ENCODE peak calls at places on chromosomes 13 and 19, in five cellular contexts. K is fibroblast of lung; I is AG10803; A is activated CD8-positive, alpha-beta T cell treated with anti-CD3 and anti-CD28 coated beads for 36 hours; H is ovary. Y is an unnamed sample.

GRCh38 chr13:65656740-65657329 is 1573.3 kb downstream of the PCDH9 start:
- DNase-seq in K (peak), I (peak), A (no peak), H (no peak), Y (no peak)

GRCh38 chr13:73737214-73737613 is 397.0 kb downstream of the KLF12 start:
- DNase-seq in K (no peak), I (no peak), A (no peak), H (no peak), Y (no peak)

GRCh38 chr19:43503501-43504425 is 783 bp downstream of the PHLDB3 start:
- DNase-seq in K (peak), I (peak), A (peak), H (peak), Y (peak)

GRCh38 chr19:10219678-10220077 is 11.5 kb downstream of the S1PR2 start:
- DNase-seq in K (peak), I (peak), A (peak), H (no peak), Y (no peak)

GRCh38 chr19:12953456-12954149 is 3.4 kb downstream of the GADD45GIP1 start:
- DNase-seq in K (no peak), I (no peak), A (peak), H (no peak), Y (no peak)

GRCh38 chr13:74148437-74148836 is 14.2 kb upstream of the KLF12 start:
- DNase-seq in K (no peak), I (no peak), A (no peak), H (no peak), Y (no peak)

GRCh38 chr13:27455331-27455855 is 5.0 kb upstream of the MTIF3 start:
- DNase-seq in K (peak), I (no peak), A (peak), H (no peak), Y (no peak)

GRCh38 chr19:17338440-17339078 is 1.2 kb downstream of the GTPBP3 start:
- DNase-seq in K (no peak), I (no peak), A (no peak), H (no peak), Y (no peak)

GRCh38 chr19:2428027-2428690 is 773 bp upstream of the TIMM13 start:
- DNase-seq in K (no peak), I (peak), A (no peak), H (no peak), Y (peak)

GRCh38 chr13:33126909-33127607 is 110.8 kb downstream of the KL start:
- DNase-seq in K (peak), I (peak), A (no peak), H (no peak), Y (no peak)
- TF ChIP-seq CTCF in K (peak), I (peak), A (no peak), H (no peak), Y (no peak)

DNA sequence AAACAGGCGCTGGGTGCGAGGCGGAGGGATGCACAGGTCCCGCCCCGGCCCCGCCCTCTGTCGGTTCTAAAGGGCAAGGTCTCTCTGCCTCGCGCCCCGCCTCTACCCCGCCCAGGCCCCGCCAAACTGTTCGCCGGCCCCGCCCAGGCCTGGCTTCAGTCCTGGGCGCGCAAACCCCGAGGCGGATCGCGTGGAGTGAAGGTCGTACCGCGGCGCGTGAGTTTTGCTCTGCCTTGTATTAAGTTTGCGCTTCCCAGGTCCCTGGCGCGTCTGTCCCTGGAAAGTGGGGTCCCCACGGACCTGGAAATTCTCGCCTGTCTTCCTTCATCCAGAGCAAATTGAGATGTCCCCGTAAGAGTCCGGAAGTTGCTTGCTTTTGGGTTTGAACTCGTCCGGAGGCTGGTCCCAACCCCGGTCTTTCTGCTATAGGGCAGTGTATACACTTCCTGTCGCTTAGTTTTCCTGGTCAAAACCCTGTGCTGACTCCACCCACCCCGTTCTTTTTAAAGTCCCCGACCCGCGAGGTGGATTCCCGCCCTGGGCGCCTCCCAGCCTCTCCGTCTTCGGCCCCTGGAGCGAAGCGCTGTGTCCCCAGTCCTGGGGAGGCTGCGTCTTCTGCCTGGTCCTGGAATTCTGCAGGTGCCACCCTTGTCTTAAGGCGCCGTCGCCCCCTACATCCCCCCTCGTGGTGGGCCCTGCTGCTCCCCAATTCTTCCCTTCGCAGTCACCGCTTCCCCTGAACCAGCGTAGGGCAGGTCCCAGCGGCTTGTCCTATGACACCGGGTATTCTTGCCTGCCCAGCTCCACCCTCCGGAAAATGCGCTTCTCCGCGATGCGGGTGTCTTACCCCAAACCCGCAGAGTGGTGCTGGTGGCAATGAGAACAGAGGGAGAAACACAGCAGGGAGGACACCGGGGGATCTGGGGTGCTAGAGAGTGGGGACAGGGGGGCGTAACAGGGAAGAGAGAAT is 8.6 kb downstream of the ZNF808 start:
- DNase-seq in K (peak), I (peak), A (peak), H (peak), Y (peak)
- TF ChIP-seq CTCF in K (peak), I (no peak), A (no peak), H (no peak), Y (peak)

DNA sequence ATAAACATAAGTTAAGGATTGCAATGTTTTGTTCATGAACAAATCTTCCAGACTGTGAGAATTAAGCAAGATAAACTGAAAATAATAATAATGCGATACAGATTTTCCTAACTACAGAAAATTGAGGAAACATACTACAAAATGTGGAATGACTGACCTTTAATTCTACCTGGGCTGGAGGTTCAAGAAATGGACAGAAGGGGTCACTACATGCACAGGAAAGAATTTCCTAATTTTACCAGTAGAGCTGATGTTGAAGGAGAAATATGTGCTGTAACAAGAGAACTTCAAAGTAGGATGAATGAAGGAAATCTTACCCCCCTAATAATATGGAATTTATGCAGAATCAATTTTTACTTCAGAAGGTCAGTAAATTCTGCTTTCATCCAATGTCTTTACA is 62.3 kb downstream of the ZNF627 start:
- DNase-seq in K (no peak), I (peak), A (no peak), H (no peak), Y (no peak)
- TF ChIP-seq CTCF in K (no peak), I (peak), A (no peak), H (no peak), Y (peak)

GRCh38 chr13:22278336-22278929 is 607.6 kb downstream of the FGF9 start:
- DNase-seq in K (peak), I (peak), A (peak), H (no peak), Y (peak)
- TF ChIP-seq CTCF in K (peak), I (peak), A (peak), H (no peak), Y (peak)

DNA sequence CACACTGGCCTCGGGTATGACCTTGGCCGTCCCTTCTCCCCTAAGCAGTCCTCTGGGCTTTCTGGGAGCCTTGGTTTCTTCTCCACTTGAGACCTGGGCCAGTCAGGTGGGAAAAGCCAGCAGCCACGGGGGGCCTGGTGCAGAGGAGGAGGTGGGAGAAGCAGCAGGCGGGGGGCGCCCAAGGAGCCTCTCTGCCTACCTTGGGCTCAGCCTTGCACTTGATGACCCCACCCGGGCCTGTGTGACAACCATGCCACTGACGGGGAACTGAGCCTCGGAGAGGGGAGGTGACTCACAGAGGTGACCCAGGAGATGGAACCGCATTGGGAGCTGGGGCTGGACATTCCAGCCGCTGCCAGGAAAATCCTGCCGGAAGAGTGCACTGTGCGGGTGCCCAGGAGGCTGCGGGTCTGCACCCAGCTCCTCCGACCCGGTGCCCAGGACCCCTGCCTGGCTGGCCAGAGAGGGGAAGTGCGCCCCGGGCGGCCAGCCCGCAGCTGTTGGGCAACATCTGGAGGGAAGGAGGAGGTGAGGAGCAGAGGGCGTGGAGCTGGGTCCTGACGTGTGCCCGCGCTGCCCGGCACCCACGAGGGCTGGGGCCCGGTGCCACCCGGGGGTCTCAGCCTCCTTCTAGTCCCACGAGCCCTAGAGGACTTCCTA is 23.4 kb upstream of the SLC7A10 start:
- DNase-seq in K (no peak), I (no peak), A (peak), H (no peak), Y (no peak)
- TF ChIP-seq CTCF in K (no peak), I (no peak), A (no peak), H (no peak), Y (no peak)

GRCh38 chr19:56959211-56959610 is 118.7 kb upstream of the PEG3 start:
- DNase-seq in K (no peak), I (no peak), A (no peak), H (no peak), Y (no peak)

GRCh38 chr19:56953411-56953810 is 112.9 kb upstream of the PEG3 start:
- DNase-seq in K (no peak), I (no peak), A (no peak), H (no peak), Y (no peak)

GRCh38 chr19:56956503-56957226 is 116.1 kb upstream of the PEG3 start:
- DNase-seq in K (no peak), I (no peak), A (no peak), H (no peak), Y (no peak)

GRCh38 chr19:56958428-56958827 is 117.9 kb upstream of the PEG3 start:
- DNase-seq in K (no peak), I (no peak), A (no peak), H (no peak), Y (no peak)

DNA sequence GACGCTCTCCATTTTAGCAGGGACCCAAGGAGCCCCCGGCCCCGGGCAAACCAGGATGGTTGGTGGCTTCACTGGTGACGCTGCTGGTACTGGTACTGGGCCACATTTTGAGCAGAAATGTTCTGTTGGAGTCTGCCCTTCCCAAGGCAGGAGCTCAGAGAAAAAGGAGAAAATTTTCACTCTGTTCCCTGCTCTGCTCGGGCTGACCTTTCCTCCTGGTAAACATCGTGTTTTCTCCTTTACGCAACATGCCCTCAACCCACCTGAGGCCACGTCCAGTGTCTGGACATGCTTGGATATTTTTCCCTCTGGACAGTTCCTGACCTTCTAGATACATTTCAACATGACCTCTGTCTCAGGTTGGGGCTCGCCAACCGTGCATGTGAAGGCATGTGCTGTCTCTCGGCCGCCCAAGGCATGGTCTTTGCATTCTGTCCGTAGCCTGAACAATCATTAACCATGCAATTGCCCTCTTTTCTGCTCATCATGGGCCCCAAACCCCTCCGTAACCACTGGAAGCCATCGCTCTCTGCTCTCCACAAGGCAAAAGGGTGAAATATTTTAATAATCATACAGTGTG is 115.2 kb upstream of the PEG3 start:
- DNase-seq in K (no peak), I (no peak), A (no peak), H (no peak), Y (no peak)
- TF ChIP-seq CTCF in K (no peak), I (no peak), A (no peak), H (no peak), Y (no peak)

Y was measured in endothelial cell.